ENCODE peak calls at places on chromosomes 12 and 14, in seven cellular contexts. I, Y, Q, S, R, Z and C are unnamed samples.

GRCh38 chr12:92411687-92412086 is 266.0 kb upstream of the BTG1 start:
- DNase-seq in I (no peak), Y (no peak), Q (no peak), S (no peak), R (no peak), Z (no peak), C (no peak)

GRCh38 chr12:21416611-21417121 is 20.8 kb upstream of the PYROXD1 start:
- DNase-seq in I (no peak), Y (peak), Q (peak), S (no peak), R (no peak), Z (no peak), C (no peak)

GRCh38 chr12:7542046-7542445 is 38.5 kb upstream of the CD163 start:
- DNase-seq in I (no peak), Y (no peak), Q (no peak), S (no peak), R (no peak), Z (no peak), C (no peak)

GRCh38 chr12:15201456-15201855 is 19.8 kb downstream of the RERG start:
- DNase-seq in I (no peak), Y (no peak), Q (no peak), S (no peak), R (no peak), Z (no peak), C (no peak)

GRCh38 chr12:110932048-110932447 is 11.7 kb upstream of the MYL2 start:
- DNase-seq in I (peak), Y (peak), Q (no peak), S (no peak), R (no peak), Z (no peak), C (no peak)

GRCh38 chr12:44847403-44847802 is 28.7 kb downstream of the NELL2 start:
- DNase-seq in I (no peak), Y (no peak), Q (no peak), S (no peak), R (no peak), Z (no peak), C (no peak)

GRCh38 chr12:97211421-97211820 is 251.2 kb upstream of the RMST start:
- DNase-seq in I (no peak), Y (no peak), Q (no peak), S (no peak), R (no peak), Z (no peak), C (no peak)

GRCh38 chr12:131621701-131622421 is 89.0 kb upstream of the SFSWAP start:
- DNase-seq in I (no peak), Y (peak), Q (no peak), S (no peak), R (no peak), Z (no peak), C (no peak)

GRCh38 chr12:115396567-115396966 is 712.6 kb upstream of the TBX3 start:
- DNase-seq in I (no peak), Y (no peak), Q (no peak), S (no peak), R (no peak), Z (no peak), C (no peak)

GRCh38 chr14:91211017-91211416 is 33.5 kb downstream of the GPR68 start:
- DNase-seq in I (no peak), Y (no peak), Q (no peak), S (no peak), R (no peak), Z (no peak), C (no peak)

GRCh38 chr14:102280376-102280962 is 24.5 kb downstream of the MOK start:
- DNase-seq in I (no peak), Y (peak), Q (peak), S (peak), R (peak), Z (no peak), C (peak)

GRCh38 chr14:88478931-88479330 is 75.9 kb downstream of the PTPN21 start:
- DNase-seq in I (no peak), Y (no peak), Q (no peak), S (no peak), R (no peak), Z (no peak), C (no peak)

GRCh38 chr14:79820866-79821535 is 390.3 kb downstream of the DIO2 start:
- DNase-seq in I (no peak), Y (no peak), Q (no peak), S (no peak), R (no peak), Z (no peak), C (no peak)

GRCh38 chr14:100155049-100155621 is 4.3 kb downstream of the DEGS2 start:
- DNase-seq in I (peak), Y (peak), Q (no peak), S (peak), R (no peak), Z (no peak), C (peak)

GRCh38 chr14:76752744-76753143 is 8.5 kb upstream of the VASH1 start:
- DNase-seq in I (no peak), Y (no peak), Q (no peak), S (no peak), R (no peak), Z (no peak), C (no peak)

GRCh38 chr12:31362759-31363415 is 36.9 kb upstream of the SINHCAF start:
- DNase-seq in I (peak), Y (peak), Q (no peak), S (no peak), R (no peak), Z (no peak), C (peak)

GRCh38 chr12:49030119-49030518 is 11.5 kb upstream of the PRKAG1 start:
- DNase-seq in I (no peak), Y (no peak), Q (no peak), S (no peak), R (no peak), Z (no peak), C (no peak)

GRCh38 chr12:14418526-14418925 is 53.0 kb downstream of the ATF7IP start:
- DNase-seq in I (no peak), Y (peak), Q (peak), S (peak), R (no peak), Z (no peak), C (no peak)

GRCh38 chr12:30977537-30978349 is 51.2 kb downstream of the TSPAN11 start:
- DNase-seq in I (no peak), Y (no peak), Q (no peak), S (no peak), R (no peak), Z (no peak), C (no peak)

GRCh38 chr12:5034605-5035004 is 9.1 kb upstream of the KCNA5 start:
- DNase-seq in I (no peak), Y (no peak), Q (no peak), S (no peak), R (no peak), Z (no peak), C (no peak)

GRCh38 chr12:131056626-131057025 is 102.9 kb downstream of the ADGRD1 start:
- DNase-seq in I (no peak), Y (no peak), Q (no peak), S (no peak), R (no peak), Z (peak), C (no peak)

GRCh38 chr12:66692170-66692569 is 13.3 kb upstream of the GRIP1 start:
- DNase-seq in I (no peak), Y (no peak), Q (no peak), S (no peak), R (no peak), Z (no peak), C (no peak)

GRCh38 chr12:41277019-41277770 is 89.1 kb downstream of the PDZRN4 start:
- DNase-seq in I (peak), Y (peak), Q (peak), S (peak), R (peak), Z (no peak), C (peak)

GRCh38 chr12:51631591-51631990 is 40.6 kb downstream of the SCN8A start:
- DNase-seq in I (no peak), Y (peak), Q (peak), S (peak), R (peak), Z (no peak), C (peak)

GRCh38 chr12:24121911-24122310 is 172.4 kb upstream of the SOX5 start:
- DNase-seq in I (no peak), Y (peak), Q (no peak), S (peak), R (no peak), Z (no peak), C (no peak)

GRCh38 chr14:49863483-49864262 is 11.1 kb upstream of the NEMF start:
- DNase-seq in I (no peak), Y (peak), Q (no peak), S (no peak), R (no peak), Z (no peak), C (peak)

GRCh38 chr12:4701383-4701782 is 18.8 kb upstream of the GALNT8 start:
- DNase-seq in I (no peak), Y (no peak), Q (peak), S (peak), R (no peak), Z (peak), C (no peak)

GRCh38 chr12:7075518-7075917 is 15.0 kb downstream of the C1S start:
- DNase-seq in I (no peak), Y (no peak), Q (no peak), S (peak), R (no peak), Z (no peak), C (no peak)

GRCh38 chr14:99755629-99756603 is 37.3 kb upstream of the EML1 start:
- DNase-seq in I (no peak), Y (peak), Q (peak), S (peak), R (peak), Z (peak), C (peak)

GRCh38 chr14:39229601-39230110 is 4.1 kb upstream of the MIA2 start:
- DNase-seq in I (no peak), Y (no peak), Q (no peak), S (no peak), R (no peak), Z (no peak), C (no peak)

DNA sequence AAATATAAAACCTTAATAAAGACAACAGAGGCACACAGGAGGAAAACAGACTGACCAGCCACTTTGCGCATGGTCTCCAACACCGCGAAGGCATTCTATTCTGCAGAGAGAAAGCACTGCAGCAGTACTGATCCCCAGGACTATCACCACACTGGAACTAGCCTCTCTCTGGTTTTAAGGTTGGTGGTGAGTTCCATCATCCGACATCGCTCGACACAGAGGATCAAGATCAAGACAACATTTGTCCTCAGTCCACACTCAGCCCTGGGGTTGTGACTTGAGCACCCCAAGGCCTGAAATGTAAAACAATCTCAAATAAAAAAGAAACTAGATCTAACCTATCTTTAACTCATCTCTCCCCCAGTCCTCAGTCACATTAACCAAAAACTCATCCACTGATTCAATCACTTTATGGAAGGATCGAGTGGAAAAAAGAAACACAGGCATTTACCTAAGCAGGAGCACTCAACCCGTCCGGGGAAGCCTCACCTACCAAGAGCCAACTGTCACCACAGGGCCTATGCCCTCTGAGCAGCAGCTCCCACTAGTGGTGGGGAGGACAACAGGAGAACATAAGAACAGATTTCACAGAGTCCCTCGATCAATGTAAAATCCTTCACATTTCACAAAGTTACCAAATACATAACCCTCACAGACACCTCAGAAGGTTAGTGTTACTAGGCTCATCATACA is 17.7 kb downstream of the STXBP6 start:
- DNase-seq in I (no peak), Y (no peak), Q (no peak), S (no peak), R (no peak), Z (no peak), C (no peak)
- TF ChIP-seq CTCF in I (peak), Y (peak), Q (no peak), S (peak), R (peak), Z (no peak), C (peak)

GRCh38 chr12:102299731-102300130 is 102.1 kb upstream of the PMCH start:
- DNase-seq in I (no peak), Y (no peak), Q (no peak), S (no peak), R (no peak), Z (no peak), C (no peak)
- TF ChIP-seq CTCF in I (no peak), Y (no peak), Q (no peak), S (no peak), R (no peak), Z (no peak), C (no peak)

DNA sequence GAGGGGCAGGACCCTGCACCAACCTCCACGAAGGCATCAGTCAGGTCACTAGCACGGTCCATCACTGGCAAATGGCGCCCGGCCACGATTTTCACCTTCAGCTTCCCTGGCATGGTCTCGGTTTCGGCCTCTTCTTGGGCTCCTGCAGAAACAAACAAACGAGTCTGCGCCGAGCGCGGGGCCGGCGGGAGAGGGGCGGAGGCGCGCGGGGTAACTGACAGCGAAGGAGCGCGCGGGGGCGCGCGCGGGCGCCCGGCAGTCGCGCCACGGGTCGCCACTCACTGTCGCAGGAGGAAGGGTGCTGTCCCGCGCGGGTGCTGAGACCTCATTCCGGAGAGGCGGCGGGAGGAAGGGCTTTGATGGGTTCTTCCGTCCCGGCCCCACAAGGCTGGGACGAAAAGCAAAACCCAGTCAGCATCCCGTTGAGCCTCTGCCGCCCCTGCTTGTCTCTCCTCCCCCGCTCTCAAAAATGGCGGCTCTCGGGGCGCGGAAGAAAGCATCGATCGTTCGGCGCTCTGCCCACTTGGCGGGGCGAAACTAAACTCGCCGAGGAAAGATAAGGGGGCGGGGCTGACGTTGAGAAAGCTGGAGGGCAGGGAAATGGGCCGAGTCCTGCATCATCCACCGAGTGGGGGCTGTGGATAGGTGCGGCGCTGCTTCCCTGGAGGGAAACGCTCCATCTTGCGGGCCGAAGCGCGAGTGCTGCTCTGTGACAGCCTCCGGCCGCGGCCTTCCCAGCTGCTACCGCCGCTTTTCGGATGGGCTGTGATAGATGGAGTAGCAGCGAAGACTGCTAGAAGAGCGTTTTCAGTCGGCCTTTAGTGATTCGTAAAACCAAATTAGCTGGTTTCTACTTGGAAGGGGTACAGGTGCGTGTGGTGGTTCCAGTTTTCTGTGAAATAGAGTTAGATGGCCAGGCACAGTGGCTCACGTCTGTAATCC is at the start of gene C2CD5:
- DNase-seq in I (peak), Y (peak), Q (peak), S (peak), R (peak), Z (peak), C (peak)
- TF ChIP-seq CTCF in I (peak), Y (peak), Q (peak), S (peak), R (peak), Z (peak), C (peak)

GRCh38 chr12:104825408-104825807 is 132.7 kb downstream of the SLC41A2 start:
- DNase-seq in I (no peak), Y (peak), Q (peak), S (peak), R (peak), Z (no peak), C (peak)
- TF ChIP-seq CTCF in I (no peak), Y (peak), Q (peak), S (peak), R (peak), Z (peak), C (no peak)

GRCh38 chr14:83071888-83072501 is 1538.3 kb upstream of the SEL1L start:
- DNase-seq in I (no peak), Y (peak), Q (peak), S (peak), R (no peak), Z (no peak), C (peak)
- TF ChIP-seq CTCF in I (peak), Y (peak), Q (peak), S (peak), R (no peak), Z (no peak), C (no peak)

DNA sequence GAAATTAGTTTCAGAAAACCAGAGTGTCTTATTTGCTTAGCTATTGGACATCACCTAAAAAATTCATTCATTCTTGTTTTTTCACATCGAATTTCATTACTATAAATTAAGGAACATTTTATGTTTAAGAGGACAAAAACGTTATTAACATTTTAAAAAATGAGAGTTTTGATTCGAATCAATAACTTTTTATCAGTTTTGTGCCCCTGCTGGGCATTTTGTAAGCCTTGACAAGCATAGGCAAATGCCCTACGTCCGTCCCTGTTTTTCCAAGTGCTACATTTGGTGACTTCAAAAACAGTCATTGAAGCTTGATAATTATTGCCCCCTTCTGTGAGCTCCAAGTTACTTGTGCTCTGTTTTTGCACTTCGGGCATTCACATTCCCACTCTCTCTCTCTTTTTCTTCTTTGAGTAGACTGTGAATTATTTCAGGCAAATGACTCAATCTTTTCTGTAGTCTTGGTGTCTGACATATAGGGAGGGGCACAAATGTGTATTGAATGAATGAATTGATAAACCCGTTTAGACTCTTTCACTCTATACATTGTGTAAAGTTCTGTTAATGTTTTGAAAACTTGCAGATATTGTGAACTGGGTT is 1.2 kb downstream of the APAF1 start:
- DNase-seq in I (no peak), Y (peak), Q (peak), S (peak), R (no peak), Z (no peak), C (peak)
- TF ChIP-seq CTCF in I (no peak), Y (peak), Q (no peak), S (peak), R (peak), Z (no peak), C (no peak)

DNA sequence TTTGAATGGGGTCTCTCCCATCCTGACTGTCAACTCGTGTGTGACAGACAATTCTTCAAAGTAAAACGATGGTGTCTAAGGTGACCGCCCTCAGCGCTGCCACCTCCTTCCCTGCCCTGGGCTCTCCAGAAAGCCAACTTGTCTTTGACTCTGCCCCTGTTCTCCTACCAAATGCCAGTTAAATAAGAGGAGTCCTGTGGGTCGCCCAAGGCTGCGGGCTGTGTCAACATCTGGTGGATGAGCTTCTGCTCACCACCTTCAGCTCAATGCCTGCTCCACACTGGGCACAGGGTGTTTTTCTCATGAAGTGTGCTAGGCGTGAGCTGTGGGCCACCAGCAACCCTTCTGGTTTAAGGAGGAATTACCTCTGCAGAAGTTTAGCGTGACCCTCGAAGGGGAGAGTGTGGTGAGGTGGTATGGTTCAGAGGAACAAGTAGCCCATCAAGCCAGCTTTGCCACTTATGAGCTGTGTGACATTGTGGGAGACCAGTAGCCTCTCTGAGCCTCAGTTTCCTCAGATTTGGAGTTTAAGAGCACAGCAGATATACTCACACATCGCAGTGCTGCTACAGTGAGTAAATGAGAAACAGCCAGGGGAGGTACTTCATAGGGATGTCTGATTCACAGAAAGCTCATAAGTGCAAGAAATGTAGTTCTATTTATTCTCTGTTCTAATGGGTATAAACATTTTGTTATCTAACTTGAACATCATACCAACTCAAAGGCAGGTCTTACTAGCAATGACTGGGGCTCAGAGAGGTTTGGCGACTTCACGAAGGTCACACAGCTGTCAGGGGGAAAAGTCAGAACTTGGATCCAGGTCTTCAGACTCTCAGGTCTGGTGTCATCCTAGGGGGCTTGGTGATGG is 12.1 kb downstream of the SERPINA1 start:
- DNase-seq in I (no peak), Y (no peak), Q (no peak), S (no peak), R (no peak), Z (no peak), C (no peak)
- TF ChIP-seq CTCF in I (no peak), Y (no peak), Q (no peak), S (no peak), R (no peak), Z (no peak), C (no peak)